ENCODE peak calls at places on chromosomes 12 and 14, in eight cellular contexts. One of them, this sample, is unnamed.

GRCh38 chr12:117521327-117521726 is 159.9 kb upstream of the NOS1 start:
- ATAC-seq in CD4-positive, alpha-beta T cell: no peak
- ATAC-seq in activated CD8-positive, alpha-beta T cell treated with anti-CD3 and anti-CD28 coated beads for 36 hours: no peak
- ATAC-seq in activated naive CD4-positive, alpha-beta T cell treated with anti-CD3 and anti-CD28 coated beads, Interleukin-2, amount 50 U/mL, for 72 hours: no peak
- ATAC-seq in gastroesophageal sphincter: no peak
- ATAC-seq in Right ventricle myocardium superior: no peak
- ATAC-seq in left ventricle myocardium superior: no peak
- ATAC-seq in heart left ventricle: no peak
- ATAC-seq in this sample: no peak

GRCh38 chr12:115618105-115618504 is 659.4 kb downstream of the MED13L start:
- ATAC-seq in Right ventricle myocardium superior: no peak
- ATAC-seq in activated naive CD4-positive, alpha-beta T cell treated with anti-CD3 and anti-CD28 coated beads, Interleukin-2, amount 50 U/mL, for 72 hours: no peak
- ATAC-seq in gastroesophageal sphincter: no peak
- ATAC-seq in left ventricle myocardium superior: no peak
- ATAC-seq in activated CD8-positive, alpha-beta T cell treated with anti-CD3 and anti-CD28 coated beads for 36 hours: no peak
- ATAC-seq in CD4-positive, alpha-beta T cell: no peak
- ATAC-seq in heart left ventricle: no peak
- ATAC-seq in this sample: no peak

GRCh38 chr12:74963867-74964331 is 245.7 kb downstream of the KCNC2 start:
- ATAC-seq in heart left ventricle: no peak
- ATAC-seq in activated naive CD4-positive, alpha-beta T cell treated with anti-CD3 and anti-CD28 coated beads, Interleukin-2, amount 50 U/mL, for 72 hours: no peak
- ATAC-seq in Right ventricle myocardium superior: no peak
- ATAC-seq in activated CD8-positive, alpha-beta T cell treated with anti-CD3 and anti-CD28 coated beads for 36 hours: no peak
- ATAC-seq in CD4-positive, alpha-beta T cell: no peak
- ATAC-seq in left ventricle myocardium superior: no peak
- ATAC-seq in gastroesophageal sphincter: no peak
- ATAC-seq in this sample: no peak

GRCh38 chr14:105475916-105476845 is 1.6 kb downstream of the CRIP2 start:
- ATAC-seq in gastroesophageal sphincter: peak; percentile 22
- ATAC-seq in heart left ventricle: no peak
- ATAC-seq in left ventricle myocardium superior: peak; percentile 1
- ATAC-seq in activated naive CD4-positive, alpha-beta T cell treated with anti-CD3 and anti-CD28 coated beads, Interleukin-2, amount 50 U/mL, for 72 hours: no peak
- ATAC-seq in Right ventricle myocardium superior: peak; percentile 0
- ATAC-seq in activated CD8-positive, alpha-beta T cell treated with anti-CD3 and anti-CD28 coated beads for 36 hours: no peak
- ATAC-seq in CD4-positive, alpha-beta T cell: no peak
- ATAC-seq in this sample: no peak

GRCh38 chr12:119964123-119964522 is 24.9 kb upstream of the BICDL1 start:
- ATAC-seq in gastroesophageal sphincter: no peak
- ATAC-seq in activated naive CD4-positive, alpha-beta T cell treated with anti-CD3 and anti-CD28 coated beads, Interleukin-2, amount 50 U/mL, for 72 hours: no peak
- ATAC-seq in Right ventricle myocardium superior: no peak
- ATAC-seq in CD4-positive, alpha-beta T cell: no peak
- ATAC-seq in left ventricle myocardium superior: no peak
- ATAC-seq in heart left ventricle: no peak
- ATAC-seq in activated CD8-positive, alpha-beta T cell treated with anti-CD3 and anti-CD28 coated beads for 36 hours: no peak
- ATAC-seq in this sample: no peak

GRCh38 chr12:101767537-101767936 is 28.3 kb upstream of the SYCP3 start:
- ATAC-seq in left ventricle myocardium superior: no peak
- ATAC-seq in gastroesophageal sphincter: no peak
- ATAC-seq in CD4-positive, alpha-beta T cell: no peak
- ATAC-seq in Right ventricle myocardium superior: no peak
- ATAC-seq in activated CD8-positive, alpha-beta T cell treated with anti-CD3 and anti-CD28 coated beads for 36 hours: no peak
- ATAC-seq in heart left ventricle: no peak
- ATAC-seq in activated naive CD4-positive, alpha-beta T cell treated with anti-CD3 and anti-CD28 coated beads, Interleukin-2, amount 50 U/mL, for 72 hours: no peak
- ATAC-seq in this sample: no peak

GRCh38 chr14:101442451-101442850 is 118.8 kb upstream of the DIO3 start:
- ATAC-seq in Right ventricle myocardium superior: no peak
- ATAC-seq in left ventricle myocardium superior: no peak
- ATAC-seq in activated naive CD4-positive, alpha-beta T cell treated with anti-CD3 and anti-CD28 coated beads, Interleukin-2, amount 50 U/mL, for 72 hours: peak; percentile 97
- ATAC-seq in heart left ventricle: no peak
- ATAC-seq in activated CD8-positive, alpha-beta T cell treated with anti-CD3 and anti-CD28 coated beads for 36 hours: peak; percentile 80
- ATAC-seq in gastroesophageal sphincter: no peak
- ATAC-seq in CD4-positive, alpha-beta T cell: peak; percentile 81
- ATAC-seq in this sample: peak; percentile 73

GRCh38 chr12:31591308-31591901 is 469 bp upstream of the DENND5B start:
- ATAC-seq in gastroesophageal sphincter: peak; percentile 6
- ATAC-seq in CD4-positive, alpha-beta T cell: no peak
- ATAC-seq in activated CD8-positive, alpha-beta T cell treated with anti-CD3 and anti-CD28 coated beads for 36 hours: no peak
- ATAC-seq in heart left ventricle: peak; percentile 13
- ATAC-seq in left ventricle myocardium superior: peak; percentile 36
- ATAC-seq in Right ventricle myocardium superior: peak; percentile 26
- ATAC-seq in activated naive CD4-positive, alpha-beta T cell treated with anti-CD3 and anti-CD28 coated beads, Interleukin-2, amount 50 U/mL, for 72 hours: no peak
- ATAC-seq in this sample: no peak

GRCh38 chr14:68925373-68925772 is 53.7 kb downstream of the ACTN1 start:
- ATAC-seq in activated CD8-positive, alpha-beta T cell treated with anti-CD3 and anti-CD28 coated beads for 36 hours: no peak
- ATAC-seq in heart left ventricle: no peak
- ATAC-seq in CD4-positive, alpha-beta T cell: no peak
- ATAC-seq in gastroesophageal sphincter: no peak
- ATAC-seq in Right ventricle myocardium superior: no peak
- ATAC-seq in left ventricle myocardium superior: no peak
- ATAC-seq in activated naive CD4-positive, alpha-beta T cell treated with anti-CD3 and anti-CD28 coated beads, Interleukin-2, amount 50 U/mL, for 72 hours: no peak
- ATAC-seq in this sample: no peak